ENCODE peak calls at places on chromosome 13, in seven cellular contexts. S is WTC11, D is tibial nerve, L is AG10803, E is RWPE1, X is foreskin fibroblast, A is A549. J is an unnamed sample.

GRCh38 chr13:29550589-29550988 is 44.9 kb downstream of the SLC7A1 start:
- DNase-seq in X (no peak), S (no peak), A (no peak), E (no peak), D (no peak), L (no peak), J (no peak)

GRCh38 chr13:59391696-59392095 is 772.0 kb downstream of the DIAPH3 start:
- DNase-seq in D (peak; percentile 75), A (peak; percentile 38), L (peak; percentile 73), X (peak; percentile 72), E (peak; percentile 31), S (peak; percentile 48), J (peak; percentile 75)

GRCh38 chr13:86932935-86933334 is 738.2 kb upstream of the SLITRK5 start:
- DNase-seq in S (peak; percentile 43), E (no peak), A (no peak), D (no peak), L (no peak), X (no peak), J (no peak)

GRCh38 chr13:28344163-28344562 is 150.8 kb downstream of the FLT1 start:
- DNase-seq in L (no peak), A (no peak), E (no peak), D (no peak), S (no peak), X (no peak), J (no peak)

GRCh38 chr13:98921786-98922185 is 56.1 kb downstream of the DOCK9 start:
- DNase-seq in X (no peak), D (no peak), L (no peak), E (no peak), S (no peak), A (no peak), J (no peak)

GRCh38 chr13:23202383-23202782 is 21.6 kb downstream of the SGCG start:
- DNase-seq in L (peak; percentile 39), X (peak; percentile 24), E (no peak), S (no peak), A (no peak), D (no peak), J (no peak)

GRCh38 chr13:95533545-95534135 is 18.9 kb upstream of the CLDN10 start:
- DNase-seq in E (no peak), X (no peak), D (no peak), A (no peak), S (peak; percentile 39), L (no peak), J (peak; percentile 27)

GRCh38 chr13:48194392-48194754 is 38.6 kb upstream of the ITM2B start:
- DNase-seq in E (no peak), S (no peak), A (no peak), L (no peak), X (no peak), D (no peak), J (no peak)

GRCh38 chr13:27918041-27918917 is 1.5 kb upstream of the PDX1 start:
- DNase-seq in X (no peak), E (no peak), D (no peak), L (no peak), S (peak; percentile 23), A (no peak), J (no peak)

GRCh38 chr13:112136095-112136494 is 69.1 kb downstream of the SOX1 start:
- DNase-seq in A (no peak), E (no peak), L (no peak), D (no peak), X (no peak), S (no peak), J (no peak)

GRCh38 chr13:112855859-112856258 is 113.2 kb upstream of the MCF2L start:
- DNase-seq in E (no peak), S (no peak), D (no peak), A (no peak), X (no peak), L (no peak), J (no peak)

GRCh38 chr13:36133950-36134349 is 2.8 kb upstream of the DCLK1 start:
- DNase-seq in A (no peak), S (no peak), E (no peak), L (no peak), D (no peak), X (no peak), J (no peak)

GRCh38 chr13:36134632-36135031 is 3.5 kb upstream of the DCLK1 start:
- DNase-seq in S (no peak), X (no peak), A (no peak), D (no peak), E (no peak), L (no peak), J (no peak)

GRCh38 chr13:36131931-36132297 is 732 bp upstream of the DCLK1 start:
- DNase-seq in X (peak; percentile 66), S (no peak), A (no peak), D (peak; percentile 56), E (no peak), L (peak; percentile 2), J (no peak)

GRCh38 chr13:36131215-36131930 is at the start of gene DCLK1:
- DNase-seq in A (no peak), D (peak; percentile 60), L (peak; percentile 6), E (peak; percentile 9), X (peak; percentile 65), S (peak; percentile 73), J (peak; percentile 25)

GRCh38 chr13:36135876-36136275 is 4.7 kb upstream of the DCLK1 start:
- DNase-seq in L (no peak), D (no peak), S (no peak), E (no peak), A (no peak), X (no peak), J (no peak)
- TF ChIP-seq CTCF in L (no peak), D (no peak), S (no peak), E (no peak), A (no peak), X (no peak), J (no peak)

DNA sequence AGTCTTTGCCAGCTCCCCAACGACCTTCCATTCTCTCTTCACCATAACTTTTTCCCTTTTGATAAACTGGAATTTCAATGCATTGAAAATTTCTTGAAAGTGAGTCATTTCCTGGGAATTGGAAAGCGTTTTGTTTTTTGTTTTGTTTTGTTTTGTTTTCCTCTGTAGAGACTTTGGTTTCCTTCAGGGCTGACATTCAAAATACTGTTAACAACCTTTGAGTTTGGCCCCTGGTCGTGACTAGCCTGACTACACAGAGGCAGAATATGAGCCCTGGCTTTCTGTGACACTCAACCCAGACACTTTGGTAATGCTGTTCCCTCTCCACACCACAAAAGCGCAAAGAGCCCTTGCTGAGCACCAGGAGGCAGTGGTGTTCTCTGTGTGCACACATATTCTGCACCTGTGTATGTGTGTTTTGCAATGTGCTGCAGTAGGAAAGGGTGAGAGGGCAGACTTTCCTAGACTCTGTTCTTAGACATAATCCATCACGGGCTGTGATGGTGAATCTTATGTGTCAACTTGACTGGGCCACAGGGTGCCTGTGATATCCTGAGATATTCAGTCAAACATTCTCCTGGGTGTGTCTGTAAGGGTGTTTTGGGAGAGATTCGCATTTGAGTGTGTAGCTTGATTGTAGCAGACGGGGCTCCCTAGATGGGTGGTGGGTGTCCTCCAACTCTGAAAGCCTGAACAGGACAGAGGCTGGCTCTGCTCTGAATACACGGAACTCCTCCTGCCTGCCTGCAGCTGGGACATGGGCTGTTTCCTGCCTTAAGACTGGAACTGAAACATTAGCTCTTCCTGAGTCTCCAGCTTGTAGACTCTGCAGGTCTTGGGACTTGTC is 29.5 kb upstream of the ANKRD10 start:
- DNase-seq in X (peak; percentile 83), D (no peak), S (peak; percentile 33), E (peak; percentile 20), L (peak; percentile 67), A (peak; percentile 65), J (peak; percentile 77)
- TF ChIP-seq CTCF in X (peak; percentile 83), D (no peak), S (no peak), E (no peak), L (peak; percentile 86), A (peak; percentile 44), J (peak; percentile 71)

DNA sequence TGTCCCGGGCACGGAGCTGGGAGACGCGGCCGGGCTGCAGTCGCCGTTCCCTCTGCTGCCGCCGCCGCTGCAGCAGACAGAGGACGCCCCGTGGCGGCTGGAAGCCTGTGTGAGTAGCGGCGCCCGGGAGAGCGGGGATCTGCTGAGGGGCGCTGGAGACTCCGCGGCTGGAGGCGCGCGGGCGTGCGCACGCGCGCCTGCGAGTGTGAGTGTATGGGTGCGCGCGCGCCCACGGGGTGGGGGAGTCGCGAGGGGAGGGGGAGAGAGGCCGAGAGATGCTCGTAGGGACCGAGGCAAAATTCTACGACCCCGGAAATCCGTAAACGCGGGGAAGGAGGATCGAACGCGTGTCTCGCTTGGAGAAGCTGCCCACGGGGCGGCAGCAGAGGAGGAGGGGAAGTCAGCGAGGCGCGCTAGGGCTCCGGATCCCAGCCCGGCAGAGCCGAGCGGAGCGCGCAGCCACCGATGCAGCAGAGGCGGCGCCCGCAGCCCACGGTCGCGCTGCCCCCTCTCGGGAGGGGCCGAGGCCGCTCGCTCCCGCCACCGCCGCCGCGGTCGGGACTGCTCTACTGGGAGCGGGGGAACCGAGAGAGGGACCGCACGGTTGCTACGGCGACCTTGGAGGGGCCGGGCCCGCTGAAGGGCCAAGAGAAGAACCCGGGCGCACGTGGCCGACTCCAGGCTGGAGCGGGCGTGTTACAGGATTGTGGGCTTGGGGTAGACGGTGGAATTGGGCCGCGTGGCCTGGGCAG is at the start of gene ENOX1:
- DNase-seq in X (peak; percentile 92), S (peak; percentile 63), A (peak; percentile 54), E (peak; percentile 28), L (peak; percentile 71), D (no peak), J (peak; percentile 60)
- TF ChIP-seq CTCF in X (peak; percentile 14), S (no peak), A (peak; percentile 11), E (peak; percentile 26), L (no peak), D (no peak), J (peak; percentile 12)

GRCh38 chr13:53068841-53069520 is 40.4 kb downstream of the OLFM4 start:
- DNase-seq in S (no peak), X (no peak), L (no peak), E (no peak), D (no peak), A (no peak), J (no peak)
- TF ChIP-seq CTCF in S (no peak), X (no peak), L (no peak), E (no peak), D (no peak), A (no peak), J (no peak)

J was measured in MCF 10A.